ENCODE peak calls at places on chromosomes 16 and 17, in seven cellular contexts. A is H9, J is mesendoderm, H is H1, P is trophoblast cell, Y is mesenchymal stem cell, T is IMR-90. V is an unnamed sample.

GRCh38 chr17:75614006-75614405 is 19.2 kb upstream of the SMIM5 start:
- DNase-seq in A (peak), J (peak), H (no peak), P (no peak), Y (no peak), T (no peak), V (no peak)

GRCh38 chr16:17434006-17434405 is 36.8 kb downstream of the XYLT1 start:
- DNase-seq in A (no peak), J (no peak), H (no peak), P (no peak), Y (no peak), T (no peak), V (no peak)

GRCh38 chr16:55955845-55956244 is 80.7 kb upstream of the CES5A start:
- DNase-seq in A (no peak), J (no peak), H (no peak), P (no peak), Y (no peak), T (no peak), V (no peak)

GRCh38 chr17:79907855-79908254 is 68.6 kb upstream of the CBX4 start:
- DNase-seq in A (no peak), J (no peak), H (no peak), P (no peak), Y (no peak), T (peak), V (no peak)

GRCh38 chr17:81456091-81456490 is 56.5 kb downstream of the ACTG1 start:
- DNase-seq in A (no peak), J (no peak), H (no peak), P (no peak), Y (no peak), T (no peak), V (no peak)

GRCh38 chr17:27533874-27534815 is 77.9 kb downstream of the KSR1 start:
- DNase-seq in A (peak), J (peak), H (no peak), P (peak), Y (peak), T (peak), V (no peak)

GRCh38 chr17:50908140-50908859 is 42.1 kb upstream of the TOB1 start:
- DNase-seq in A (no peak), J (no peak), H (no peak), P (no peak), Y (no peak), T (no peak), V (no peak)

GRCh38 chr16:88770459-88771293 is 14.3 kb downstream of the PIEZO1 start:
- DNase-seq in A (peak), J (peak), H (no peak), P (peak), Y (peak), T (peak), V (peak)

GRCh38 chr17:57579245-57579644 is 165.9 kb downstream of the CCDC182 start:
- DNase-seq in A (no peak), J (no peak), H (no peak), P (no peak), Y (no peak), T (no peak), V (no peak)

GRCh38 chr17:44971776-44972483 is 3.8 kb upstream of the C1QL1 start:
- DNase-seq in A (peak), J (peak), H (peak), P (no peak), Y (peak), T (peak), V (no peak)

GRCh38 chr16:56332464-56333079 is 92.8 kb downstream of the AMFR start:
- DNase-seq in A (peak), J (peak), H (peak), P (peak), Y (peak), T (peak), V (no peak)

GRCh38 chr16:1640261-1640956 is 28.2 kb downstream of the CRAMP1 start:
- DNase-seq in A (no peak), J (no peak), H (no peak), P (no peak), Y (no peak), T (no peak), V (no peak)

GRCh38 chr17:78788451-78788850 is 6.4 kb upstream of the CYTH1 start:
- DNase-seq in A (no peak), J (no peak), H (no peak), P (no peak), Y (no peak), T (no peak), V (no peak)

GRCh38 chr17:27907976-27908558 is 14.9 kb upstream of the LYRM9 start:
- DNase-seq in A (no peak), J (peak), H (no peak), P (no peak), Y (no peak), T (no peak), V (no peak)

GRCh38 chr16:22007509-22008214 is at the start of gene MOSMO:
- DNase-seq in A (peak), J (peak), H (peak), P (no peak), Y (peak), T (peak), V (peak)

GRCh38 chr17:18257268-18257681 is 1.3 kb downstream of the FLII start:
- DNase-seq in A (peak), J (peak), H (no peak), P (no peak), Y (no peak), T (no peak), V (no peak)

GRCh38 chr16:66081967-66082366 is 284.5 kb upstream of the CDH5 start:
- DNase-seq in A (peak), J (peak), H (no peak), P (no peak), Y (peak), T (peak), V (no peak)

GRCh38 chr17:77214743-77215142 is 74.0 kb downstream of the SEC14L1 start:
- DNase-seq in A (peak), J (peak), H (peak), P (no peak), Y (peak), T (peak), V (no peak)

GRCh38 chr17:36726199-36726598 is 124.8 kb downstream of the MRM1 start:
- DNase-seq in A (no peak), J (no peak), H (no peak), P (no peak), Y (no peak), T (no peak), V (no peak)

GRCh38 chr16:65178151-65178550 is 56.3 kb upstream of the CDH11 start:
- DNase-seq in A (no peak), J (no peak), H (no peak), P (no peak), Y (peak), T (peak), V (no peak)

GRCh38 chr16:54197758-54198157 is 88.8 kb downstream of the IRX3 start:
- DNase-seq in A (no peak), J (no peak), H (no peak), P (no peak), Y (no peak), T (no peak), V (no peak)

GRCh38 chr16:87765473-87765775 is 362 bp downstream of the KLHDC4 start:
- DNase-seq in A (no peak), J (peak), H (no peak), P (no peak), Y (peak), T (peak), V (no peak)

GRCh38 chr17:56982312-56982711 is 4.4 kb downstream of the SCPEP1 start:
- DNase-seq in A (no peak), J (no peak), H (no peak), P (no peak), Y (no peak), T (no peak), V (no peak)

GRCh38 chr17:29159286-29159860 is 20.8 kb downstream of the MYO18A start:
- DNase-seq in A (no peak), J (no peak), H (no peak), P (no peak), Y (no peak), T (no peak), V (no peak)

GRCh38 chr17:58327363-58328194 is 1.0 kb downstream of the TSPOAP1 start:
- DNase-seq in A (no peak), J (no peak), H (no peak), P (no peak), Y (no peak), T (no peak), V (no peak)

GRCh38 chr17:45338023-45338781 is 21.4 kb upstream of the MAP3K14 start:
- DNase-seq in A (peak), J (no peak), H (no peak), P (no peak), Y (no peak), T (no peak), V (no peak)

GRCh38 chr17:74639704-74640142 is 16.2 kb upstream of the CD300E start:
- DNase-seq in A (no peak), J (no peak), H (no peak), P (no peak), Y (no peak), T (no peak), V (no peak)

GRCh38 chr16:88508868-88509748 is 56.0 kb downstream of the ZFPM1 start:
- DNase-seq in A (no peak), J (no peak), H (no peak), P (no peak), Y (no peak), T (no peak), V (no peak)

GRCh38 chr17:82808921-82809905 is 30.6 kb downstream of the ZNF750 start:
- DNase-seq in A (no peak), J (no peak), H (no peak), P (no peak), Y (no peak), T (peak), V (no peak)

GRCh38 chr17:45018514-45019176 is 32.8 kb downstream of the DCAKD start:
- DNase-seq in A (no peak), J (no peak), H (no peak), P (no peak), Y (peak), T (peak), V (no peak)

GRCh38 chr17:29835438-29836351 is 94.3 kb downstream of the SSH2 start:
- DNase-seq in A (no peak), J (peak), H (no peak), P (peak), Y (no peak), T (peak), V (no peak)

GRCh38 chr17:67063146-67063545 is 18.8 kb downstream of the CACNG1 start:
- DNase-seq in A (peak), J (no peak), H (peak), P (no peak), Y (no peak), T (peak), V (no peak)

GRCh38 chr16:2464333-2464732 is 4.4 kb downstream of the TEDC2 start:
- DNase-seq in A (no peak), J (no peak), H (no peak), P (no peak), Y (no peak), T (no peak), V (no peak)

GRCh38 chr17:78377858-78378224 is 608 bp upstream of the PGS1 start:
- DNase-seq in A (no peak), J (no peak), H (no peak), P (no peak), Y (no peak), T (no peak), V (no peak)

GRCh38 chr16:74734361-74735161 is 33.9 kb upstream of the MLKL start:
- DNase-seq in A (peak), J (peak), H (peak), P (no peak), Y (no peak), T (no peak), V (peak)
- H4K8ac ChIP-seq in A (no peak), J (no peak), H (peak), P (peak), Y (no peak), T (peak), V (peak)

DNA sequence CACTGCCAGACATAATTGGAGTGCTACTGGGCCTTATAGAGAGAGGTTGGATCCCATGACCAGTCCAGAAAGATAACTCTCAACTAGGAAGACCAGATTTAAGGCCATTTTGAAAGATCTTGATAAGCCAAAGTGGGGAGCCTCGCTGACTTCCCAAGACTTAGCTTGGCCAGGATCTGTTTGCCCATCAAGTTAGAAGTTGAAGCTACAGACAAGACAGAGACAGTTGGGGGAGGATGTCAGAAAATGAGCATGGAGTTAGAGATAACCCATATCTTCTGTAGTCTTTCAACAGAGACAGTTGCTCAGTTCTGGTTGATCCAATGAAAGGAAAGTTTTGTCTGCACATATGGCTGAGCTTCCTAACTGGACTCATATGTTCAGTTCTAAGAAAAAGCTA is 267.4 kb downstream of the HS3ST3A1 start:
- DNase-seq in A (no peak), J (no peak), H (no peak), P (no peak), Y (no peak), T (no peak), V (no peak)
- H3K9ac ChIP-seq in A (no peak), J (no peak), H (no peak), P (no peak), Y (no peak), T (no peak), V (no peak)

DNA sequence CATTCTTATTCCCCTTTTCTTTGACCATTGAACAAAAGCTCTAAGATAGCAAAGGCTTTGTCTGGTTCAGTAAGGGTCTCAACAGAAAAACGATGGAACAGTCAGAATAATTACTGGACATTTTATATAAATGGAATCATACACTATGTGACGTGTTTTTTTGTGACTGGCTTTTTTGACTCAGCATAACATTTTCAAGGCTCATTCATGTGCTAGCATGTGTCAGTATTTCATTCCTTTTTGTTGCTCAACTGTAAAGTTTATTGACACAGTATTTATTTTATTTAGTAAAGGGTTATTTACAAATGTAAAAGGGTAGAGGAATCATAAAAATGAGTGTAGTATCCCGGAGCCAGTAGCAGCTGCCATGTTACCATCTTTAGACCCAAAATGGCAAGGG is 226.2 kb downstream of the CDRT15L2 start:
- DNase-seq in A (no peak), J (no peak), H (no peak), P (no peak), Y (no peak), T (no peak), V (no peak)
- H4K8ac ChIP-seq in A (no peak), J (no peak), H (no peak), P (no peak), Y (no peak), T (no peak), V (no peak)

GRCh38 chr17:4541328-4542002 is 13.7 kb downstream of the MYBBP1A start:
- DNase-seq in A (no peak), J (no peak), H (no peak), P (no peak), Y (no peak), T (no peak), V (no peak)
- H3K9ac ChIP-seq in A (no peak), J (no peak), H (no peak), P (no peak), Y (no peak), T (no peak), V (no peak)

V was measured in neuronal stem cell.